ENCODE peak calls at places on chromosomes 2 and 18, in six cellular contexts. M, H, Y, R, T and A are unnamed samples.
A peak's percentile ranks its signal among the peaks of the same experiment; 100 is the strongest.

GRCh38 chr18:39448942-39449341 is 1883.3 kb upstream of the CELF4 start:
- DNase-seq in T (no peak), H (no peak), R (no peak), M (no peak), Y (no peak), A (peak; percentile 32)

GRCh38 chr18:23662309-23663263 is at the start of gene ANKRD29:
- DNase-seq in M (peak; percentile 46), T (peak; percentile 43), Y (peak; percentile 25), R (no peak), H (peak; percentile 36), A (no peak)

GRCh38 chr2:16626497-16626896 is 39.1 kb downstream of the CYRIA start:
- DNase-seq in R (no peak), M (no peak), T (peak; percentile 67), H (no peak), Y (peak; percentile 93), A (peak; percentile 81)

GRCh38 chr2:135817946-135818345 is 19.0 kb downstream of the LCT start:
- DNase-seq in Y (no peak), H (no peak), T (no peak), R (no peak), M (no peak), A (no peak)

GRCh38 chr18:62102221-62102620 is 84.6 kb downstream of the PIGN start:
- DNase-seq in R (no peak), T (no peak), M (no peak), H (no peak), Y (no peak), A (no peak)

GRCh38 chr2:187338679-187339121 is 109.4 kb downstream of the CALCRL start:
- DNase-seq in Y (no peak), R (no peak), T (no peak), M (peak; percentile 31), H (no peak), A (no peak)

GRCh38 chr2:61640406-61640805 is 102.2 kb upstream of the XPO1 start:
- DNase-seq in R (no peak), T (peak; percentile 86), M (peak; percentile 52), Y (no peak), H (no peak), A (peak; percentile 10)

GRCh38 chr2:206693399-206694137 is 24.6 kb downstream of the DYTN start:
- DNase-seq in R (peak; percentile 7), H (peak; percentile 73), Y (peak; percentile 69), M (peak; percentile 36), T (peak; percentile 85), A (peak; percentile 69)

GRCh38 chr2:54524236-54524991 is 68.3 kb downstream of the SPTBN1 start:
- DNase-seq in H (no peak), T (peak; percentile 22), R (no peak), M (no peak), Y (peak; percentile 96), A (peak; percentile 83)

GRCh38 chr2:196592331-196592911 is 47.1 kb upstream of the CCDC150 start:
- DNase-seq in M (peak; percentile 67), H (peak; percentile 41), Y (peak; percentile 60), T (peak; percentile 52), R (no peak), A (peak; percentile 49)

GRCh38 chr2:205892141-205893064 is 193.6 kb downstream of the INO80D start:
- DNase-seq in R (no peak), T (peak; percentile 5), Y (no peak), H (peak; percentile 42), M (no peak), A (peak; percentile 46)

GRCh38 chr2:176535480-176536113 is 266.4 kb downstream of the MTX2 start:
- DNase-seq in Y (no peak), M (no peak), T (no peak), R (no peak), H (no peak), A (no peak)

GRCh38 chr2:11775384-11775783 is 29.0 kb downstream of the LPIN1 start:
- DNase-seq in R (no peak), Y (peak; percentile 22), M (no peak), H (no peak), T (no peak), A (peak; percentile 56)

GRCh38 chr2:2256011-2256410 is 75.1 kb downstream of the MYT1L start:
- DNase-seq in Y (no peak), T (no peak), H (no peak), M (no peak), R (no peak), A (no peak)

GRCh38 chr2:189803431-189803830 is 19.2 kb downstream of the PMS1 start:
- DNase-seq in R (no peak), H (no peak), M (no peak), T (no peak), Y (no peak), A (no peak)

GRCh38 chr2:144137705-144138428 is 382.1 kb downstream of the ZEB2 start:
- DNase-seq in R (no peak), H (peak; percentile 32), Y (peak; percentile 81), M (no peak), T (peak; percentile 3), A (peak; percentile 84)

GRCh38 chr2:184835081-184835728 is 236.9 kb downstream of the ZNF804A start:
- DNase-seq in T (no peak), R (no peak), M (no peak), H (no peak), Y (peak; percentile 7), A (peak; percentile 12)

GRCh38 chr2:138536302-138536701 is 34.7 kb downstream of the SPOPL start:
- DNase-seq in R (no peak), Y (no peak), H (no peak), M (peak; percentile 37), T (no peak), A (no peak)

GRCh38 chr18:6437937-6438818 is 23.5 kb upstream of the L3MBTL4 start:
- DNase-seq in H (no peak), M (no peak), Y (no peak), R (no peak), T (peak; percentile 72), A (no peak)
- H2AFZ ChIP-seq in H (no peak overlapping the region), M (no peak overlapping the region), Y (no peak overlapping the region), R (peak overlapping the region; percentile 86), T (no peak overlapping the region), A (peak overlapping the region; percentile 23)

GRCh38 chr2:170525566-170525900 is 189.6 kb upstream of the SP5 start:
- DNase-seq in M (no peak), Y (peak; percentile 97), T (peak; percentile 58), H (no peak), R (no peak), A (peak; percentile 94)
- H3K14ac ChIP-seq in M (no peak overlapping the region), Y (no peak overlapping the region), T (no peak overlapping the region), H (no peak overlapping the region), R (no peak overlapping the region), A (no peak overlapping the region)

GRCh38 chr18:42268793-42269192 is 313.8 kb downstream of the PIK3C3 start:
- DNase-seq in T (no peak), Y (peak; percentile 7), M (no peak), R (no peak), H (no peak), A (no peak)
- H2AFZ ChIP-seq in T (no peak overlapping the region), Y (no peak overlapping the region), M (no peak overlapping the region), R (peak overlapping the region; percentile 29), H (no peak overlapping the region), A (no peak overlapping the region)

GRCh38 chr2:241235396-241235795 is 46.9 kb downstream of the ANO7 start:
- DNase-seq in T (no peak), H (no peak), R (no peak), Y (no peak), M (no peak), A (no peak)

GRCh38 chr2:241230435-241230834 is 42.0 kb downstream of the ANO7 start:
- DNase-seq in R (no peak), H (no peak), M (no peak), T (no peak), Y (no peak), A (no peak)

GRCh38 chr2:241234962-241235361 is 46.5 kb downstream of the ANO7 start:
- DNase-seq in Y (no peak), M (no peak), H (no peak), T (no peak), R (no peak), A (no peak)

GRCh38 chr2:241234066-241234790 is 45.8 kb downstream of the ANO7 start:
- DNase-seq in M (no peak), H (no peak), T (no peak), R (no peak), Y (no peak), A (no peak)

DNA sequence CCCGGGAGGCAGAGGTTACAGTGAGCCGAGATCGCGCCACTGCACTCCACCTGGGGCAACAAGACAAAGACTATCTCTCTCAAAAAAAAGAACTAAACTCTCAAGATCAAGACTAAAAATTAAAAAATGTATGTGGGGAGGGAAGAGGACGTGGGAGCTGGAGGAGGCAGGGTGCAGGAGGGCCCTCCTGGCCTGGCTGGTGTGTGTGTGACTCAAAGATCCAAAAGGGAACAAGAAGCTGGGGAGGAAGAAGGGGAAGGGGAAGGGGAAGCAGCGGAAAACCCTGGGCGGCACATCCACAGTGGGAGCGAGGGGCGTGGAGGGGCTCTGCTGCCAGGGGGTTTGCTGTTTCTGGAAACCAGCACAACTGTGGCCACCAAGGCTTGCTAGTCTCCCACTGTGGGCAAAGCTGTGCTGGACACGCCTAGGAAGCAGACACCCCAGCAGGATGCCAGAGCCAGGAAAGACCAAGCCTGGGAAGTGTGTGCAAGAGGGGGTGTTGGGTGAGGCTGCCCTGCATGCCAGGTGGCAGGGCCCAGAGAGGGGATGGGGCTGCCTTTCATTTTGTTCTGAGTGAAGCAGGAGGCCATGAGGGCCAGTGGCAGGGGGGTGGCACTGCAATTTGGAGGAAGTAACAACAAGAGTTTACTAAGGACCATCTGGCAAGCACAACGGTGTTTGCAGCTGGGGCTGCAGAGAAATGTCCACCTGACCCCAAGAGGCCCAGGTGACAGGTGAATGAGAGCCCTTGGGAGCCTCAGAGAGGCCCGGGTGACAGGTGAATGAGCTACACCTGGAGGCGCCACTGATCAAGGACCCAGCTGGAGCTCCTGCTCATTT is 44.5 kb downstream of the ANO7 start:
- DNase-seq in H (no peak), M (no peak), T (no peak), Y (no peak), R (no peak), A (no peak)
- H3K14ac ChIP-seq in H (no peak overlapping the region), M (no peak overlapping the region), T (no peak overlapping the region), Y (no peak overlapping the region), R (no peak overlapping the region), A (no peak overlapping the region)

DNA sequence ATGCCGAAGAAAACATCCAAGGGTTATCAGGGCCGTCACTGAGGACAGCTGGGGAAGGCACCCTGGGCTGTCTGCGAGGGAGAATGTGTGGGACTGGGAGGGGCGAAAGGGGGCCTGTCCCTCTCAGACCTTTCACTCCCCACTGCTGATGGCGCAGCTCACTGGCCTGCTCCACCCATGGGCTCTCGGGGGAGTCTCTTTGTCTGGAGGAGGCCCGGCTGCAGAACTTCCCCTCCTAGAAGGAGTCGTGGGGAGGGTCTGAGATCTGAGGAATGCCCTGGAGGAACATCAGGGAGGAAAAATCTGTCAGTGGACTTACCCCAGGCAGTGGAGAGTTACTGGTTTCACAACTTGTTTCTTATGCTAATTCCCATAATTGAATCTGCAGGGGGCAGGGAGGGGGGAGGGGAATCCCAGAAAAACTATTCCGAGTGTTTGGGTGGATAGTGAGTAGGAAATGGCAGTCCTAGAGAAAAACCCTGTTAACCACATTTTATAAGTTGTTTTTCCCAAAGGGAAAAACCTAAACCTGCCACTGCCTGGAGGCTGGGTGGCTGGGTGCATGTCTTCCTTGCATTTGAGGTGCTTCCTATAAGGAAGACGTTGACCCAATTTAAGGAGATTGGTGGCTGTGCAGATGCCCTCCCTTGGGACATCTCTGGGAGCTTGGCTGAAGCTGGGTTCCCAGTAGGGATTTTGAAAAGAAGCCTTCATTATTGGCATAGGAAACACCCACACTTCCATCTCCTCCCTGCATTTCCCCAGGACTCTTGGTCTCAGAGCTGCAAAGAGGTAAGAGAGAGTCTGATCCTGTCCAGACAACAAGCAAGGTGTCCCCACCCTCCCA is 11.7 kb upstream of the SEMA4C start:
- DNase-seq in Y (no peak), H (no peak), T (peak; percentile 81), R (no peak), M (peak; percentile 77), A (no peak)
- H2AFZ ChIP-seq in Y (no peak overlapping the region), H (peak overlapping the region; percentile 86), T (peak overlapping the region; percentile 45), R (peak overlapping the region; percentile 68), M (no peak overlapping the region), A (no peak overlapping the region)